ENCODE peak calls at places on chromosomes 5 and 9, in four cellular contexts. One of them, this sample, is unnamed.

GRCh38 chr5:4873656-4874055 is 266.5 kb upstream of the ADAMTS16 start:
- DNase-seq in HepG2: no peak
- DNase-seq in K562: no peak
- DNase-seq in A549: no peak
- DNase-seq in this sample: no peak

GRCh38 chr9:5642170-5642569 is 13.3 kb downstream of the RIC1 start:
- DNase-seq in HepG2: no peak
- DNase-seq in K562: no peak
- DNase-seq in A549: no peak
- DNase-seq in this sample: no peak

GRCh38 chr5:1517838-1518237 is 5.9 kb downstream of the LPCAT1 start:
- DNase-seq in HepG2: no peak
- DNase-seq in K562: no peak
- DNase-seq in A549: no peak
- DNase-seq in this sample: peak

GRCh38 chr5:138824924-138825863 is 49.9 kb downstream of the LRRTM2 start:
- DNase-seq in HepG2: peak
- DNase-seq in K562: peak
- DNase-seq in A549: peak
- DNase-seq in this sample: no peak

GRCh38 chr9:109095321-109095720 is 24.4 kb downstream of the TMEM245 start:
- DNase-seq in HepG2: no peak
- DNase-seq in K562: no peak
- DNase-seq in A549: no peak
- DNase-seq in this sample: no peak

GRCh38 chr5:58860680-58861079 is 277.8 kb downstream of the RAB3C start:
- DNase-seq in HepG2: no peak
- DNase-seq in K562: no peak
- DNase-seq in A549: peak
- DNase-seq in this sample: no peak

GRCh38 chr5:57608542-57608941 is 125.9 kb upstream of the ACTBL2 start:
- DNase-seq in HepG2: no peak
- DNase-seq in K562: no peak
- DNase-seq in A549: no peak
- DNase-seq in this sample: no peak

GRCh38 chr5:17365326-17365725 is 132.7 kb upstream of the TAF11L2 start:
- DNase-seq in HepG2: no peak
- DNase-seq in K562: no peak
- DNase-seq in A549: no peak
- DNase-seq in this sample: no peak

GRCh38 chr9:122389799-122390481 is 19.1 kb downstream of the PTGS1 start:
- DNase-seq in HepG2: no peak
- DNase-seq in K562: no peak
- DNase-seq in A549: no peak
- DNase-seq in this sample: no peak

GRCh38 chr5:3320317-3320865 is 275.2 kb upstream of the IRX1 start:
- DNase-seq in HepG2: no peak
- DNase-seq in K562: no peak
- DNase-seq in A549: no peak
- DNase-seq in this sample: no peak

GRCh38 chr5:116572375-116573278 is 2.0 kb downstream of the SEMA6A start:
- DNase-seq in HepG2: no peak
- DNase-seq in K562: no peak
- DNase-seq in A549: peak
- DNase-seq in this sample: peak

GRCh38 chr5:120613729-120614128 is 149.6 kb downstream of the PRR16 start:
- DNase-seq in HepG2: no peak
- DNase-seq in K562: no peak
- DNase-seq in A549: no peak
- DNase-seq in this sample: no peak

GRCh38 chr9:122785269-122785668 is 3.5 kb upstream of the OR5C1 start:
- DNase-seq in HepG2: no peak
- DNase-seq in K562: no peak
- DNase-seq in A549: no peak
- DNase-seq in this sample: no peak

GRCh38 chr9:130466537-130467217 is 21.9 kb downstream of the ASS1 start:
- DNase-seq in HepG2: no peak
- DNase-seq in K562: no peak
- DNase-seq in A549: no peak
- DNase-seq in this sample: no peak

GRCh38 chr9:34392511-34392910 is 15.8 kb upstream of the MYORG start:
- DNase-seq in HepG2: no peak
- DNase-seq in K562: no peak
- DNase-seq in A549: no peak
- DNase-seq in this sample: no peak

GRCh38 chr9:69145148-69145547 is 28.9 kb upstream of the TJP2 start:
- DNase-seq in HepG2: no peak
- DNase-seq in K562: no peak
- DNase-seq in A549: no peak
- DNase-seq in this sample: no peak

GRCh38 chr5:171801-172331 is 19.4 kb upstream of the LRRC14B start:
- DNase-seq in HepG2: no peak
- DNase-seq in K562: no peak
- DNase-seq in A549: no peak
- DNase-seq in this sample: peak

GRCh38 chr5:177369050-177369912 is 11.6 kb downstream of the RGS14 start:
- DNase-seq in HepG2: no peak
- DNase-seq in K562: no peak
- DNase-seq in A549: peak
- DNase-seq in this sample: peak
- TF ChIP-seq JUN in HepG2: no peak
- TF ChIP-seq JUN in K562: no peak
- TF ChIP-seq JUN in A549: no peak
- TF ChIP-seq JUN in this sample: no peak

GRCh38 chr9:20297646-20298084 is 324.6 kb downstream of the MLLT3 start:
- DNase-seq in HepG2: no peak
- DNase-seq in K562: no peak
- DNase-seq in A549: peak
- DNase-seq in this sample: no peak
- TF ChIP-seq NR3C1 in HepG2: no peak
- TF ChIP-seq NR3C1 in K562: no peak
- TF ChIP-seq NR3C1 in A549: no peak
- TF ChIP-seq NR3C1 in this sample: no peak

GRCh38 chr5:65727491-65728156 is 5.6 kb downstream of the NLN start:
- DNase-seq in HepG2: no peak
- DNase-seq in K562: no peak
- DNase-seq in A549: no peak
- DNase-seq in this sample: no peak
- TF ChIP-seq JUN in HepG2: no peak
- TF ChIP-seq JUN in K562: no peak
- TF ChIP-seq JUN in A549: no peak
- TF ChIP-seq JUN in this sample: no peak

GRCh38 chr5:181189962-181190710 is 14.9 kb downstream of the TRIM7 start:
- DNase-seq in HepG2: no peak
- DNase-seq in K562: no peak
- DNase-seq in A549: no peak
- DNase-seq in this sample: no peak

GRCh38 chr5:181190711-181191525 is 14.1 kb downstream of the TRIM7 start:
- DNase-seq in HepG2: no peak
- DNase-seq in K562: no peak
- DNase-seq in A549: peak
- DNase-seq in this sample: peak

GRCh38 chr5:181192337-181193046 is 12.5 kb downstream of the TRIM7 start:
- DNase-seq in HepG2: no peak
- DNase-seq in K562: no peak
- DNase-seq in A549: no peak
- DNase-seq in this sample: no peak

GRCh38 chr5:181189363-181189961 is 15.5 kb downstream of the TRIM7 start:
- DNase-seq in HepG2: no peak
- DNase-seq in K562: no peak
- DNase-seq in A549: no peak
- DNase-seq in this sample: no peak

GRCh38 chr5:181191526-181192336 is 13.3 kb downstream of the TRIM7 start:
- DNase-seq in HepG2: peak
- DNase-seq in K562: peak
- DNase-seq in A549: peak
- DNase-seq in this sample: peak
- TF ChIP-seq NR3C1 in HepG2: no peak
- TF ChIP-seq NR3C1 in K562: no peak
- TF ChIP-seq NR3C1 in A549: no peak
- TF ChIP-seq NR3C1 in this sample: peak